ENCODE peak calls at places on chromosomes 5 and 9, in four cellular contexts. S is brain microvascular endothelial cell, G is psoas muscle, H is PC-3. K is an unnamed sample.

GRCh38 chr5:163565931-163566608 is 60.7 kb downstream of the MAT2B start:
- DNase-seq in S (peak), G (no peak), H (peak), K (no peak)

GRCh38 chr9:112050544-112051475 is 124.3 kb downstream of the SUSD1 start:
- DNase-seq in S (peak), G (peak), H (peak), K (no peak)

GRCh38 chr9:91221332-91221731 is 140.4 kb downstream of the AUH start:
- DNase-seq in S (peak), G (no peak), H (no peak), K (no peak)

GRCh38 chr5:77343165-77343564 is 132.7 kb downstream of the PDE8B start:
- DNase-seq in S (no peak), G (no peak), H (peak), K (no peak)

GRCh38 chr9:95626885-95627558 is 110.3 kb upstream of the PTCH1 start:
- DNase-seq in S (no peak), G (peak), H (no peak), K (no peak)

GRCh38 chr5:157280511-157280910 is 14.6 kb downstream of the CYFIP2 start:
- DNase-seq in S (no peak), G (no peak), H (no peak), K (no peak)

GRCh38 chr5:76084496-76085285 is 1.5 kb downstream of the SV2C start:
- DNase-seq in S (no peak), G (no peak), H (no peak), K (no peak)

GRCh38 chr5:148237795-148238194 is 530 bp upstream of the MARCOL start:
- DNase-seq in S (no peak), G (no peak), H (peak), K (no peak)

GRCh38 chr5:76439201-76439600 is 36.1 kb downstream of the IQGAP2 start:
- DNase-seq in S (no peak), G (no peak), H (no peak), K (no peak)

GRCh38 chr5:166493042-166493441 is 1798.4 kb upstream of the WWC1 start:
- DNase-seq in S (no peak), G (no peak), H (no peak), K (no peak)

GRCh38 chr5:158100373-158100902 is 241.5 kb upstream of the CLINT1 start:
- DNase-seq in S (no peak), G (no peak), H (peak), K (no peak)

GRCh38 chr5:133868946-133869674 is 99.3 kb downstream of the C5orf15 start:
- DNase-seq in S (peak), G (peak), H (peak), K (peak)

GRCh38 chr5:160311491-160312138 is 749 bp downstream of the CCNJL start:
- DNase-seq in S (no peak), G (no peak), H (no peak), K (no peak)

GRCh38 chr5:528625-529511 is 4.6 kb upstream of the SLC9A3 start:
- DNase-seq in S (no peak), G (peak), H (no peak), K (no peak)

GRCh38 chr9:115978739-115979138 is 174.9 kb upstream of the PAPPA start:
- DNase-seq in S (no peak), G (no peak), H (peak), K (no peak)

GRCh38 chr9:136481558-136481957 is 1.3 kb downstream of the SEC16A start:
- DNase-seq in S (no peak), G (no peak), H (peak), K (no peak)

GRCh38 chr5:144484124-144484897 is 313.6 kb downstream of the KCTD16 start:
- DNase-seq in S (peak), G (no peak), H (peak), K (no peak)

GRCh38 chr9:96680812-96681499 is 25.8 kb upstream of the PRXL2C start:
- DNase-seq in S (no peak), G (no peak), H (no peak), K (no peak)

GRCh38 chr5:180078348-180078747 is 6.8 kb upstream of the RNF130 start:
- DNase-seq in S (no peak), G (no peak), H (no peak), K (no peak)

GRCh38 chr5:124512236-124512635 is 234.2 kb downstream of the ZNF608 start:
- DNase-seq in S (no peak), G (peak), H (no peak), K (no peak)

GRCh38 chr5:172853355-172853975 is 19.4 kb downstream of the ERGIC1 start:
- DNase-seq in S (no peak), G (no peak), H (no peak), K (no peak)

GRCh38 chr9:14321517-14322125 is 7.7 kb upstream of the NFIB start:
- DNase-seq in S (peak), G (no peak), H (no peak), K (no peak)

GRCh38 chr9:114205171-114206015 is 50.1 kb downstream of the COL27A1 start:
- DNase-seq in S (no peak), G (peak), H (no peak), K (no peak)

GRCh38 chr9:122383992-122384461 is 13.2 kb downstream of the PTGS1 start:
- DNase-seq in S (no peak), G (peak), H (peak), K (no peak)

GRCh38 chr5:149485655-149486615 is 65.3 kb downstream of the CSNK1A1 start:
- DNase-seq in S (peak), G (peak), H (peak), K (peak)

GRCh38 chr9:129851821-129852220 is 16.6 kb downstream of the USP20 start:
- DNase-seq in S (no peak), G (no peak), H (no peak), K (no peak)

GRCh38 chr5:7762267-7762666 is 88.7 kb downstream of the CFAP90 start:
- DNase-seq in S (no peak), G (no peak), H (no peak), K (no peak)

GRCh38 chr9:35650341-35651158 is at the start of gene SIT1:
- DNase-seq in S (no peak), G (no peak), H (no peak), K (no peak)

GRCh38 chr9:35651964-35652828 is 1.5 kb upstream of the SIT1 start:
- DNase-seq in S (no peak), G (no peak), H (peak), K (no peak)

GRCh38 chr9:35653611-35654010 is 2.9 kb upstream of the SIT1 start:
- DNase-seq in S (no peak), G (no peak), H (no peak), K (no peak)

GRCh38 chr9:35649431-35650340 is 1.0 kb downstream of the SIT1 start:
- DNase-seq in S (no peak), G (peak), H (no peak), K (no peak)

DNA sequence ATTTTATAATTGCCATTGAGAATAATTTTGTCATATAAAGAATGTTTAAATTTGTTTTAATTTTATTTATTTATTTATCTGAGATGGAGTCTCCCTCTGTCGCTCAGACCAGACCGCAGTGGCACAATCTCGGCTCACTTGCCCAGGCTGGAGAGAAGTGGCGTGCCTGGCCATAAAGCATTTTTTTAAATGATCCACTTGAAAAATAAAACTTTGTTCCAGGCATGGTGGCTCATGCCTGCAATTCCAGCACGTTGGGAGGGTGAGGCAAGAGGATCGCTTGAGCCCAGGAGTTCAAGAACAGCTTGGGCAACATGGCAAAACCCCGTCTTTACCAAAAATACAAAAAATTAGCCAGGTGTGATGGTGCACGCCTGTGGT is 2.1 kb upstream of the SIT1 start:
- DNase-seq in S (no peak), G (no peak), H (no peak), K (no peak)
- TF ChIP-seq CTCF in S (no peak), G (no peak), H (no peak), K (no peak)

DNA sequence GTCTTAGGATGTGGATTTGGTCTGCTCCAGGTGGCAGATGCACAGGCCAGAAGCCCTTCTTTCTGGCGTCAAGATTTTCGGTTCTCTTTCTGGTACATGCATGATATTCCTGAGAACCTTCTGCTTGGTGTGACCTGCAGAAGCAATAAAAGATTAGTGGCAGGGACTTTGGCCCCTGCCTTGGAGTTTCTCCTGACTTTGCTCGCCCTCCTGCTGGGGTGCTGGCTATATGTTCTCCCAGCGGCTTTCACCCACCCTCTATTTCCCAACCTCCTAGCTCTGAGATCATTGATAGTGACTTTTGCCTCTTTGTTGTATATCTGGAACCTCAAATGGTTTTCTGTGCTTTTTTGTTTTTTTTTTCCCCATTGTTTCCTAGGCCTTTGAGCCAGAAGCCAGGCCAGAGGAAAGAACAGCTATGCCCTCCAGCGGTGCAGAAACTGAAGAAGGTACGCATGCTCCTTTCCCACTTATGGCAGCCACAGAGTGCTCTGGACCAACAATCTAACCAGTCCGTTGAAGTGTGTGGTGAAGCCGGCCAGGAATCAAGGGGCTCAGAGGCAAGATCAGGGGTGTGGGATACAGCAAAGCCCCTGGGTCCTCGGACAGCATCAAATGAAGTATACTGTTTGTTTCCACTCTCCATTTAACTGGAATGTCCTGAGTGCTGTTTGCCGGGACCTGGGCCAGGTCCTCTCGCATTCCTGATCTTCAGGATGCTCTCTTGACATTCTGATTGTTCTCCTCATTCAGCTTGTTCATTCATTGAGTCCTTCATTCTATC is 154.5 kb downstream of the ARHGEF28 start:
- DNase-seq in S (no peak), G (no peak), H (no peak), K (no peak)
- TF ChIP-seq CTCF in S (peak), G (no peak), H (no peak), K (no peak)

DNA sequence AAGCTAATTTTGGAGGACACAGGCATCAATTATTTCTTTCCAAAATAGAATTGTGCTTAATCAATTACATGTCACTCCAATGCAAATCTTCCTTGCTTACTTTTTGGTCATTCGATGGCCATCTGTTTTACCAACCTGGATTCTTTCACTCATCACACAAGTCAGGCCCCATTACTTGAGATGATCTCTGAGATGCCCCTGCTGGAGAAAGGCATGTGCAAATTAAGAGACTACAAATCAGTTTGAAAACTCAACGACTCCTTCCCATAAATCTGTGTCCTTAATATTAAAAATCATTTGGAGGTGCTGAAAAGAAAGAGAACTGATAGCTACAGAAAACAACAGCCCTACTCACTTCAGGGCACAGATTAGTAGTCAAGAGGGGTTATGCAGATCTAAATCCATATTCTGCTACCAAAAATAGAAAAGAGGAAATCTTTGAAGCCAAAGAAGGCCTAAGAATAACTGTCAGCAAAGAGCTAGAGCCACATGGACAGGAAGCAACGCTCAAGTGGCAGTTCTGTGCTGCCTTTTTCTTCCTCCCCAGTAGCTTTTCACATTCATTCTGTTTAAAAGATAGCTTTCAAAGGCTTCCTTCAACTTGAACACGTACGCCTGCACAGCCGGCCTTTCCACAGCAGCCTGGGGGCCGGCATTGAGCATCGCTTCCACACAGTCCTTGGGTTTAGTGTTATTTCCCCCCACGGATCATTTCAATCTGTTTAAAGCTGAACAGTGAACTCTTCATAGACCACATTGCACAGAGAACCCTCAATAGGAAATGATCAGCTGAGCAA is 79.3 kb upstream of the MAP3K1 start:
- DNase-seq in S (no peak), G (no peak), H (no peak), K (no peak)
- TF ChIP-seq CTCF in S (no peak), G (no peak), H (no peak), K (no peak)

GRCh38 chr9:2016411-2017208 is 1.5 kb downstream of the SMARCA2 start:
- DNase-seq in S (peak), G (peak), H (peak), K (peak)
- TF ChIP-seq CTCF in S (no peak), G (no peak), H (no peak), K (no peak)

GRCh38 chr9:106622148-106622547 is 240.8 kb upstream of the ZNF462 start:
- DNase-seq in S (no peak), G (no peak), H (no peak), K (no peak)
- TF ChIP-seq CTCF in S (peak), G (no peak), H (no peak), K (no peak)

GRCh38 chr5:135186662-135187522 is 152.9 kb upstream of the PITX1 start:
- DNase-seq in S (no peak), G (no peak), H (peak), K (no peak)
- TF ChIP-seq CTCF in S (peak), G (no peak), H (peak), K (no peak)

GRCh38 chr9:88280816-88281382 is 107.3 kb upstream of the SPIN1 start:
- DNase-seq in S (peak), G (no peak), H (no peak), K (no peak)
- TF ChIP-seq CTCF in S (no peak), G (no peak), H (no peak), K (no peak)